ENCODE peak calls at places on chromosomes 5 and 9, in four cellular contexts. A is IMR-90, K is PC-9, E is PC-3. R is an unnamed sample.

GRCh38 chr9:3804148-3804547 is 278.3 kb upstream of the RFX3 start:
- DNase-seq in A (peak), E (no peak), K (no peak), R (peak)

GRCh38 chr5:1385395-1386273 is 40.7 kb upstream of the CLPTM1L start:
- DNase-seq in K (peak), A (peak), E (peak), R (peak)

GRCh38 chr9:89877051-89878002 is 272.5 kb downstream of the GADD45G start:
- DNase-seq in E (no peak), A (no peak), K (no peak), R (no peak)

GRCh38 chr5:9608093-9608492 is 22.1 kb downstream of the TAS2R1 start:
- DNase-seq in A (no peak), K (no peak), E (no peak), R (no peak)

GRCh38 chr9:136339173-136339957 is 12.0 kb downstream of the GPSM1 start:
- DNase-seq in E (peak), A (peak), K (peak), R (peak)

GRCh38 chr5:74042559-74043357 is 416.8 kb downstream of the ARHGEF28 start:
- DNase-seq in E (peak), A (peak), K (peak), R (peak)

GRCh38 chr5:139364466-139364865 is 18.6 kb downstream of the SLC23A1 start:
- DNase-seq in K (no peak), A (no peak), E (no peak), R (no peak)

GRCh38 chr5:138138949-138139775 is at the start of gene NME5:
- DNase-seq in K (peak), E (peak), A (peak), R (no peak)

GRCh38 chr9:84839538-84839937 is 170.0 kb downstream of the NTRK2 start:
- DNase-seq in E (no peak), A (no peak), K (no peak), R (peak)

GRCh38 chr9:38417003-38417965 is 7.0 kb downstream of the IGFBPL1 start:
- DNase-seq in A (no peak), K (no peak), E (peak), R (peak)

GRCh38 chr9:71896762-71897161 is 14.2 kb downstream of the ABHD17B start:
- DNase-seq in K (no peak), A (no peak), E (no peak), R (no peak)

GRCh38 chr9:16572005-16572727 is 298.3 kb downstream of the BNC2 start:
- DNase-seq in K (no peak), E (peak), A (no peak), R (no peak)

GRCh38 chr5:43152946-43153345 is 32.2 kb downstream of the ZNF131 start:
- DNase-seq in E (no peak), A (peak), K (no peak), R (peak)

GRCh38 chr5:42057254-42057690 is 132.2 kb downstream of the FBXO4 start:
- DNase-seq in K (peak), A (peak), E (peak), R (peak)

GRCh38 chr5:40569549-40570270 is 110.0 kb upstream of the PTGER4 start:
- DNase-seq in A (peak), E (no peak), K (no peak), R (no peak)

GRCh38 chr9:92968081-92968480 is 20.8 kb downstream of the FGD3 start:
- DNase-seq in E (no peak), K (no peak), A (no peak), R (no peak)

GRCh38 chr5:22431840-22432239 is 421.3 kb downstream of the CDH12 start:
- DNase-seq in A (no peak), E (peak), K (no peak), R (no peak)

GRCh38 chr5:1387059-1387755 is 42.3 kb upstream of the CLPTM1L start:
- DNase-seq in E (no peak), K (no peak), A (no peak), R (no peak)

GRCh38 chr5:568061-568781 is 43.9 kb upstream of the CEP72 start:
- DNase-seq in E (no peak), K (no peak), A (no peak), R (no peak)

GRCh38 chr5:138338411-138339085 is 482 bp downstream of the FAM53C start:
- DNase-seq in E (no peak), A (no peak), K (no peak), R (no peak)

GRCh38 chr5:179275941-179276837 is 69.1 kb downstream of the ADAMTS2 start:
- DNase-seq in A (peak), E (no peak), K (no peak), R (peak)
- H3K4me2 ChIP-seq in A (peak), E (no peak), K (no peak), R (peak)

GRCh38 chr9:75914002-75914401 is 23.5 kb downstream of the PCSK5 start:
- DNase-seq in E (no peak), K (no peak), A (no peak), R (no peak)

GRCh38 chr9:75910716-75911115 is 20.2 kb downstream of the PCSK5 start:
- DNase-seq in K (no peak), E (no peak), A (no peak), R (no peak)

GRCh38 chr9:75914936-75915335 is 24.5 kb downstream of the PCSK5 start:
- DNase-seq in A (no peak), E (no peak), K (no peak), R (no peak)

GRCh38 chr9:75911390-75911789 is 20.9 kb downstream of the PCSK5 start:
- DNase-seq in A (no peak), K (no peak), E (no peak), R (no peak)

GRCh38 chr9:75912951-75913350 is 22.5 kb downstream of the PCSK5 start:
- DNase-seq in K (no peak), A (no peak), E (no peak), R (no peak)
- H3K4me2 ChIP-seq in K (no peak), A (no peak), E (no peak), R (no peak)

DNA sequence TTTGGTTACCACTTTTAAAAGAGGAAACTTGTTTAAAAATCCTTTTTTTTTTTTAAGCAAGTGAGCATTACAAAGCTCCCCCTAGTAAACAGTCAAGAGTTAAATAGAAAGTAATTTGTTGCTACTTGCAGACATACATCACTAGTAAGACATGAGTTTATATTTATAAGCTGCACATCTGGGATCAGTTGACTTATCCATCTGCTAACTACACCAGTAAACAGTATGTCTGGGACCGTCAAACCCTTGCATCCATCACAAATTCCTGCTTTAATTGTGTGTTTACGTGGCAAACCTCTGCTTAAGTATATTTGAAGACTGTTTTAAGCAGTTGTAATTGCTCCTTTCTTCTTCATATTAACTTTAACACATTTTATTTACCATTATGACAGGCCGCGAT is 146.8 kb downstream of the EBF1 start:
- DNase-seq in E (no peak), K (no peak), A (peak), R (no peak)
- H3K4me2 ChIP-seq in E (no peak), K (no peak), A (no peak), R (no peak)

GRCh38 chr9:95368377-95369160 is 51.1 kb upstream of the FANCC start:
- DNase-seq in E (no peak), A (no peak), K (no peak), R (no peak)
- H3K4me2 ChIP-seq in E (no peak), A (no peak), K (no peak), R (no peak)

GRCh38 chr5:122093861-122094650 is 16.0 kb upstream of the LOX start:
- DNase-seq in K (no peak), E (no peak), A (peak), R (peak)

GRCh38 chr5:122089096-122089495 is 11.0 kb upstream of the LOX start:
- DNase-seq in K (no peak), E (no peak), A (no peak), R (peak)

GRCh38 chr5:122091942-122092600 is 14.0 kb upstream of the LOX start:
- DNase-seq in E (peak), A (peak), K (no peak), R (peak)

GRCh38 chr5:122093415-122093814 is 15.4 kb upstream of the LOX start:
- DNase-seq in E (no peak), K (no peak), A (peak), R (peak)

GRCh38 chr5:122089614-122090013 is 11.6 kb upstream of the LOX start:
- DNase-seq in A (peak), E (no peak), K (no peak), R (peak)
- H3K4me2 ChIP-seq in A (no peak), E (no peak), K (no peak), R (peak)

R was measured in GM23248.